ENCODE peak calls at places on chromosomes 7 and 10, in nine cellular contexts. One of them, this sample, is unnamed.

GRCh38 chr7:1062296-1063294 is 18.2 kb downstream of the GPR146 start:
- DNase-seq in K562: no peak
- DNase-seq in GM12878: peak; percentile 86
- DNase-seq in astrocyte: no peak
- DNase-seq in HCT116: no peak
- DNase-seq in mammary epithelial cell: no peak
- DNase-seq in PC-3: no peak
- DNase-seq in GM23248: no peak
- DNase-seq in neural progenitor cell: no peak
- DNase-seq in this sample: no peak

GRCh38 chr10:53664620-53665019 is 892.0 kb upstream of the MBL2 start:
- DNase-seq in GM23248: no peak
- DNase-seq in K562: no peak
- DNase-seq in PC-3: peak; percentile 97
- DNase-seq in neural progenitor cell: peak; percentile 14
- DNase-seq in mammary epithelial cell: no peak
- DNase-seq in GM12878: no peak
- DNase-seq in HCT116: no peak
- DNase-seq in astrocyte: no peak
- DNase-seq in this sample: peak; percentile 1

GRCh38 chr10:127364034-127364433 is 167.6 kb upstream of the INSYN2A start:
- DNase-seq in K562: no peak
- DNase-seq in HCT116: no peak
- DNase-seq in mammary epithelial cell: no peak
- DNase-seq in PC-3: no peak
- DNase-seq in GM12878: no peak
- DNase-seq in neural progenitor cell: no peak
- DNase-seq in astrocyte: no peak
- DNase-seq in GM23248: no peak
- DNase-seq in this sample: no peak

GRCh38 chr7:150686030-150686626 is 622 bp downstream of the GIMAP2 start:
- DNase-seq in GM12878: no peak
- DNase-seq in PC-3: no peak
- DNase-seq in K562: no peak
- DNase-seq in HCT116: no peak
- DNase-seq in GM23248: peak; percentile 22
- DNase-seq in neural progenitor cell: no peak
- DNase-seq in astrocyte: no peak
- DNase-seq in mammary epithelial cell: peak; percentile 1
- DNase-seq in this sample: no peak

GRCh38 chr7:15561840-15562239 is at the start of gene AGMO:
- DNase-seq in GM23248: peak; percentile 22
- DNase-seq in GM12878: no peak
- DNase-seq in HCT116: no peak
- DNase-seq in PC-3: peak; percentile 32
- DNase-seq in mammary epithelial cell: no peak
- DNase-seq in astrocyte: no peak
- DNase-seq in neural progenitor cell: peak; percentile 28
- DNase-seq in K562: no peak
- DNase-seq in this sample: no peak

GRCh38 chr7:81268551-81268950 is 349.7 kb upstream of the SEMA3C start:
- DNase-seq in GM12878: no peak
- DNase-seq in PC-3: no peak
- DNase-seq in astrocyte: peak; percentile 58
- DNase-seq in neural progenitor cell: no peak
- DNase-seq in GM23248: no peak
- DNase-seq in mammary epithelial cell: peak; percentile 18
- DNase-seq in K562: no peak
- DNase-seq in HCT116: no peak
- DNase-seq in this sample: peak; percentile 54

GRCh38 chr7:92754756-92755581 is 81.4 kb downstream of the CDK6 start:
- DNase-seq in astrocyte: no peak
- DNase-seq in neural progenitor cell: no peak
- DNase-seq in GM23248: no peak
- DNase-seq in HCT116: no peak
- DNase-seq in K562: peak; percentile 15
- DNase-seq in GM12878: no peak
- DNase-seq in mammary epithelial cell: no peak
- DNase-seq in PC-3: no peak
- DNase-seq in this sample: no peak

GRCh38 chr10:33120700-33121099 is 162.7 kb upstream of the ITGB1 start:
- DNase-seq in mammary epithelial cell: no peak
- DNase-seq in HCT116: no peak
- DNase-seq in K562: no peak
- DNase-seq in astrocyte: no peak
- DNase-seq in GM23248: no peak
- DNase-seq in PC-3: no peak
- DNase-seq in neural progenitor cell: no peak
- DNase-seq in GM12878: no peak
- DNase-seq in this sample: no peak

GRCh38 chr10:79488870-79489269 is 23.5 kb upstream of the EIF5AL1 start:
- DNase-seq in GM12878: no peak
- DNase-seq in K562: no peak
- DNase-seq in mammary epithelial cell: no peak
- DNase-seq in GM23248: no peak
- DNase-seq in PC-3: no peak
- DNase-seq in HCT116: no peak
- DNase-seq in neural progenitor cell: no peak
- DNase-seq in astrocyte: no peak
- DNase-seq in this sample: no peak

GRCh38 chr7:157501576-157501975 is 164.8 kb downstream of the DNAJB6 start:
- DNase-seq in GM12878: no peak
- DNase-seq in PC-3: no peak
- DNase-seq in HCT116: no peak
- DNase-seq in neural progenitor cell: no peak
- DNase-seq in K562: no peak
- DNase-seq in GM23248: no peak
- DNase-seq in mammary epithelial cell: no peak
- DNase-seq in astrocyte: no peak
- DNase-seq in this sample: no peak

GRCh38 chr7:121030308-121030707 is 41.8 kb downstream of the CPED1 start:
- DNase-seq in mammary epithelial cell: no peak
- DNase-seq in K562: no peak
- DNase-seq in astrocyte: no peak
- DNase-seq in GM12878: no peak
- DNase-seq in GM23248: no peak
- DNase-seq in neural progenitor cell: no peak
- DNase-seq in PC-3: no peak
- DNase-seq in HCT116: no peak
- DNase-seq in this sample: no peak

GRCh38 chr10:68997216-68997615 is 8.6 kb downstream of the KIFBP start:
- DNase-seq in K562: no peak
- DNase-seq in HCT116: no peak
- DNase-seq in PC-3: no peak
- DNase-seq in astrocyte: no peak
- DNase-seq in neural progenitor cell: no peak
- DNase-seq in GM12878: no peak
- DNase-seq in mammary epithelial cell: no peak
- DNase-seq in GM23248: no peak
- DNase-seq in this sample: no peak

GRCh38 chr7:82598958-82599357 is 155.4 kb upstream of the CACNA2D1 start:
- DNase-seq in K562: no peak
- DNase-seq in astrocyte: peak; percentile 79
- DNase-seq in GM23248: peak; percentile 59
- DNase-seq in HCT116: no peak
- DNase-seq in neural progenitor cell: no peak
- DNase-seq in PC-3: peak; percentile 43
- DNase-seq in mammary epithelial cell: peak; percentile 33
- DNase-seq in GM12878: no peak
- DNase-seq in this sample: peak; percentile 82

GRCh38 chr7:82593780-82594179 is 150.2 kb upstream of the CACNA2D1 start:
- DNase-seq in mammary epithelial cell: peak; percentile 79
- DNase-seq in astrocyte: peak; percentile 59
- DNase-seq in HCT116: no peak
- DNase-seq in K562: no peak
- DNase-seq in PC-3: peak; percentile 64
- DNase-seq in GM12878: no peak
- DNase-seq in GM23248: no peak
- DNase-seq in neural progenitor cell: no peak
- DNase-seq in this sample: no peak

GRCh38 chr7:82592416-82592815 is 148.8 kb upstream of the CACNA2D1 start:
- DNase-seq in mammary epithelial cell: no peak
- DNase-seq in HCT116: no peak
- DNase-seq in neural progenitor cell: no peak
- DNase-seq in K562: no peak
- DNase-seq in astrocyte: peak; percentile 61
- DNase-seq in PC-3: no peak
- DNase-seq in GM23248: no peak
- DNase-seq in GM12878: no peak
- DNase-seq in this sample: peak; percentile 73

GRCh38 chr7:82594665-82595064 is 151.1 kb upstream of the CACNA2D1 start:
- DNase-seq in GM23248: no peak
- DNase-seq in mammary epithelial cell: no peak
- DNase-seq in PC-3: no peak
- DNase-seq in GM12878: no peak
- DNase-seq in K562: no peak
- DNase-seq in HCT116: no peak
- DNase-seq in astrocyte: no peak
- DNase-seq in neural progenitor cell: peak; percentile 95
- DNase-seq in this sample: peak; percentile 5

GRCh38 chr7:82595176-82595575 is 151.6 kb upstream of the CACNA2D1 start:
- DNase-seq in mammary epithelial cell: no peak
- DNase-seq in GM23248: no peak
- DNase-seq in neural progenitor cell: no peak
- DNase-seq in PC-3: no peak
- DNase-seq in GM12878: no peak
- DNase-seq in K562: no peak
- DNase-seq in HCT116: no peak
- DNase-seq in astrocyte: peak; percentile 44
- DNase-seq in this sample: no peak
- H3K9ac ChIP-seq in mammary epithelial cell: no peak overlapping the region
- H3K9ac ChIP-seq in GM23248: no peak overlapping the region
- H3K9ac ChIP-seq in neural progenitor cell: no peak overlapping the region
- H3K9ac ChIP-seq in PC-3: no peak overlapping the region
- H3K9ac ChIP-seq in GM12878: no peak overlapping the region
- H3K9ac ChIP-seq in K562: no peak overlapping the region
- H3K9ac ChIP-seq in HCT116: no peak overlapping the region
- H3K9ac ChIP-seq in astrocyte: no peak overlapping the region
- H3K9ac ChIP-seq in this sample: no peak overlapping the region

GRCh38 chr10:117546630-117547300 is 4.2 kb downstream of the EMX2 start:
- DNase-seq in mammary epithelial cell: no peak
- DNase-seq in K562: no peak
- DNase-seq in GM23248: peak; percentile 76
- DNase-seq in astrocyte: no peak
- DNase-seq in HCT116: no peak
- DNase-seq in GM12878: no peak
- DNase-seq in PC-3: no peak
- DNase-seq in neural progenitor cell: peak; percentile 73
- DNase-seq in this sample: no peak

GRCh38 chr10:117545141-117546019 is 2.8 kb downstream of the EMX2 start:
- DNase-seq in K562: no peak
- DNase-seq in astrocyte: no peak
- DNase-seq in HCT116: no peak
- DNase-seq in PC-3: no peak
- DNase-seq in GM12878: no peak
- DNase-seq in GM23248: peak; percentile 65
- DNase-seq in mammary epithelial cell: no peak
- DNase-seq in neural progenitor cell: peak; percentile 65
- DNase-seq in this sample: no peak

GRCh38 chr10:117544729-117545140 is 2.2 kb downstream of the EMX2 start:
- DNase-seq in mammary epithelial cell: no peak
- DNase-seq in astrocyte: no peak
- DNase-seq in GM12878: no peak
- DNase-seq in neural progenitor cell: peak; percentile 61
- DNase-seq in PC-3: no peak
- DNase-seq in GM23248: peak; percentile 57
- DNase-seq in K562: no peak
- DNase-seq in HCT116: no peak
- DNase-seq in this sample: no peak

GRCh38 chr10:117547301-117548153 is 5.0 kb downstream of the EMX2 start:
- DNase-seq in GM23248: peak; percentile 71
- DNase-seq in HCT116: no peak
- DNase-seq in PC-3: no peak
- DNase-seq in K562: no peak
- DNase-seq in astrocyte: no peak
- DNase-seq in neural progenitor cell: peak; percentile 58
- DNase-seq in mammary epithelial cell: no peak
- DNase-seq in GM12878: no peak
- DNase-seq in this sample: no peak

GRCh38 chr10:117546020-117546629 is 3.6 kb downstream of the EMX2 start:
- DNase-seq in HCT116: no peak
- DNase-seq in K562: no peak
- DNase-seq in astrocyte: no peak
- DNase-seq in mammary epithelial cell: no peak
- DNase-seq in GM12878: no peak
- DNase-seq in PC-3: no peak
- DNase-seq in neural progenitor cell: no peak
- DNase-seq in GM23248: peak; percentile 62
- DNase-seq in this sample: no peak
- TF ChIP-seq EZH2 in HCT116: no peak
- TF ChIP-seq EZH2 in K562: no peak
- TF ChIP-seq EZH2 in astrocyte: no peak
- TF ChIP-seq EZH2 in mammary epithelial cell: peak; percentile 97
- TF ChIP-seq EZH2 in GM12878: no peak
- TF ChIP-seq EZH2 in PC-3: no peak
- TF ChIP-seq EZH2 in neural progenitor cell: no peak
- TF ChIP-seq EZH2 in GM23248: no peak
- TF ChIP-seq EZH2 in this sample: peak; percentile 52

DNA sequence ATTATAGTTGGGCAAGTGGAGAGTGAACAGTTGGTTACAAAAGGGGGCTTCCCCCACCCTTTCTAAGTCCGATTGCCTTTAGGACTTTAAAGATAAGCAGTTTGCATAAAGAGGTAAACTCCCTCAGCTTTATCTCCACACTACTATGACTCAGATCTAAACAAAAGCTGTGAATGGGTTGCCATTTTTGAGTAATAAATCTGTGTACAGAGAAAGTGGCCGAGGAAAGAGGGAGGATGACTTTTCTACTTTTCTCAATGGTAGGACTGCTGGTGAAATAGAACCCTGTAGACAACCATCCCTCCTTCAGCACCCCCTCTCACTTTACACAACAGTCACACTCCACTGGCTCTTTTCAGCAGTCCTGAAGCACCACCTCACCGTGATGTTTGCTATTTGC is 71.2 kb downstream of the DNMBP start:
- DNase-seq in PC-3: no peak
- DNase-seq in GM12878: peak; percentile 66
- DNase-seq in astrocyte: peak; percentile 50
- DNase-seq in GM23248: no peak
- DNase-seq in neural progenitor cell: no peak
- DNase-seq in mammary epithelial cell: no peak
- DNase-seq in K562: no peak
- DNase-seq in HCT116: no peak
- DNase-seq in this sample: peak; percentile 39
- H3K9ac ChIP-seq in PC-3: no peak overlapping the region
- H3K9ac ChIP-seq in GM12878: no peak overlapping the region
- H3K9ac ChIP-seq in astrocyte: no peak overlapping the region
- H3K9ac ChIP-seq in GM23248: no peak overlapping the region
- H3K9ac ChIP-seq in neural progenitor cell: no peak overlapping the region
- H3K9ac ChIP-seq in mammary epithelial cell: no peak overlapping the region
- H3K9ac ChIP-seq in K562: no peak overlapping the region
- H3K9ac ChIP-seq in HCT116: no peak overlapping the region
- H3K9ac ChIP-seq in this sample: no peak overlapping the region

DNA sequence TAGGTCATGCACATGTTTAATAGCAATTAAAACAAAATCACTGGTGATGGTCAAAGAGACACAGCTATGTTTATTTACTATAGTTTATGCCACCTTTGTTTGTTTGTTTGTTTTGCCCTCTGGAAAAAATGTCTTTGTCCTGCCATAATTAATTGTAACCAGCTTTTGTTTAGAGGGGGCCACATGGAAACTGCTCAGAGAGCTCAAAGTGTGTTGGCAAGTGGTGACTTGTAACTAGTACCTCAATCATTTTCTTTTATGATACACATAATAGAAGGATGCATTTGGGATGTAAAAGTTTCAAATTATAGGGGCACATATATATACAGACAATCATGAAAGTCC is 40.2 kb downstream of the GRK5 start:
- DNase-seq in PC-3: no peak
- DNase-seq in neural progenitor cell: no peak
- DNase-seq in HCT116: no peak
- DNase-seq in GM12878: no peak
- DNase-seq in mammary epithelial cell: no peak
- DNase-seq in GM23248: no peak
- DNase-seq in astrocyte: no peak
- DNase-seq in K562: no peak
- DNase-seq in this sample: no peak
- TF ChIP-seq EZH2 in PC-3: no peak
- TF ChIP-seq EZH2 in neural progenitor cell: no peak
- TF ChIP-seq EZH2 in HCT116: no peak
- TF ChIP-seq EZH2 in GM12878: no peak
- TF ChIP-seq EZH2 in mammary epithelial cell: no peak
- TF ChIP-seq EZH2 in GM23248: no peak
- TF ChIP-seq EZH2 in astrocyte: no peak
- TF ChIP-seq EZH2 in K562: no peak
- TF ChIP-seq EZH2 in this sample: no peak

This sample was measured in fibroblast of lung.